ENCODE peak calls at places on chromosome 5, in five cellular contexts. H is dorsolateral prefrontal cortex; Y is effector memory CD4-positive, alpha-beta T cell; Q is T-helper 1 cell; R is psoas muscle. U is an unnamed sample.

GRCh38 chr5:109291090-109291489 is 118.7 kb downstream of the PJA2 start:
- DNase-seq in R (no peak), Q (no peak), H (no peak), Y (no peak), U (no peak)

GRCh38 chr5:77156379-77156778 is 54.1 kb upstream of the PDE8B start:
- DNase-seq in R (no peak), Y (no peak), H (no peak), Q (no peak), U (no peak)

GRCh38 chr5:81530919-81531318 is 137.0 kb upstream of the ACOT12 start:
- DNase-seq in Y (no peak), R (no peak), Q (no peak), H (no peak), U (no peak)

GRCh38 chr5:79471556-79471955 is 42.4 kb downstream of the HOMER1 start:
- DNase-seq in Y (no peak), H (no peak), R (no peak), Q (no peak), U (no peak)

GRCh38 chr5:157612071-157612476 is 36.5 kb upstream of the ADAM19 start:
- DNase-seq in Q (no peak), H (no peak), Y (no peak), R (no peak), U (no peak)

GRCh38 chr5:84344788-84345187 is 39.9 kb downstream of the EDIL3 start:
- DNase-seq in Q (no peak), R (no peak), Y (no peak), H (no peak), U (no peak)

GRCh38 chr5:149682532-149683076 is 47.5 kb upstream of the PPARGC1B start:
- DNase-seq in Q (no peak), Y (no peak), H (no peak), R (no peak), U (no peak)

GRCh38 chr5:145579336-145579735 is 255.8 kb downstream of the PRELID2 start:
- DNase-seq in R (no peak), Y (no peak), H (no peak), Q (no peak), U (no peak)

GRCh38 chr5:87195616-87196015 is 72.1 kb upstream of the RASA1 start:
- DNase-seq in H (no peak), Y (no peak), R (no peak), Q (no peak), U (no peak)

GRCh38 chr5:87924451-87924850 is 344.2 kb downstream of the TMEM161B start:
- DNase-seq in Q (no peak), Y (no peak), R (peak; percentile 50), H (no peak), U (no peak)

GRCh38 chr5:137695651-137696428 is 40.0 kb downstream of the KLHL3 start:
- DNase-seq in H (no peak), Q (peak; percentile 5), R (no peak), Y (peak; percentile 5), U (no peak)

GRCh38 chr5:4017076-4017803 is 421.6 kb downstream of the IRX1 start:
- DNase-seq in H (no peak), Q (no peak), R (no peak), Y (no peak), U (no peak)

GRCh38 chr5:10981927-10982326 is 220.9 kb upstream of the DAP start:
- DNase-seq in Q (no peak), R (no peak), H (no peak), Y (no peak), U (no peak)

GRCh38 chr5:180441577-180441976 is 52.6 kb upstream of the CNOT6 start:
- DNase-seq in R (peak; percentile 76), Y (no peak), Q (no peak), H (no peak), U (no peak)

GRCh38 chr5:5331838-5332237 is 90.6 kb upstream of the ICE1 start:
- DNase-seq in Y (no peak), H (no peak), Q (no peak), R (no peak), U (no peak)

GRCh38 chr5:9544502-9545300 is 1.2 kb downstream of the SEMA5A start:
- DNase-seq in H (peak; percentile 85), Q (no peak), Y (peak; percentile 16), R (peak; percentile 87), U (peak; percentile 72)

GRCh38 chr5:115988002-115988401 is 25.7 kb downstream of the LVRN start:
- DNase-seq in R (no peak), Q (no peak), H (no peak), Y (no peak), U (no peak)

GRCh38 chr5:42940853-42941252 is 99.3 kb downstream of the ANXA2R start:
- DNase-seq in Q (no peak), Y (no peak), R (no peak), H (no peak), U (no peak)

GRCh38 chr5:77632526-77633268 is 5.8 kb downstream of the OTP start:
- DNase-seq in R (no peak), Y (no peak), Q (no peak), H (no peak), U (no peak)

GRCh38 chr5:169904568-169904967 is 75.7 kb downstream of the INSYN2B start:
- DNase-seq in Y (no peak), Q (no peak), H (no peak), R (no peak), U (no peak)

GRCh38 chr5:74374656-74375055 is 265.9 kb downstream of the ENC1 start:
- DNase-seq in Q (no peak), Y (no peak), R (no peak), H (no peak), U (no peak)

GRCh38 chr5:72841756-72842535 is 25.5 kb downstream of the TNPO1 start:
- DNase-seq in Q (no peak), R (no peak), H (no peak), Y (no peak), U (no peak)

GRCh38 chr5:72816297-72817075 is at the start of gene TNPO1:
- DNase-seq in Q (peak; percentile 82), Y (peak; percentile 81), H (peak; percentile 90), R (peak; percentile 97), U (peak; percentile 92)

U was measured in hippocampal formation.